ENCODE peak calls at places on chromosomes 2 and 18, in eight cellular contexts. One of them, this sample, is unnamed.
A peak's percentile ranks its signal among the peaks of the same experiment; 100 is the strongest.

GRCh38 chr2:226180485-226180884 is 619.1 kb downstream of the IRS1 start:
- DNase-seq in right cardiac atrium: no peak
- DNase-seq in neuronal stem cell: no peak
- DNase-seq in H1: no peak
- DNase-seq in upper lobe of right lung: no peak
- DNase-seq in endodermal cell: no peak
- DNase-seq in uterus: no peak
- DNase-seq in kidney: no peak
- DNase-seq in this sample: no peak

GRCh38 chr2:162369577-162369976 is 25.6 kb downstream of the GCA start:
- DNase-seq in upper lobe of right lung: no peak
- DNase-seq in uterus: no peak
- DNase-seq in right cardiac atrium: no peak
- DNase-seq in endodermal cell: no peak
- DNase-seq in kidney: no peak
- DNase-seq in neuronal stem cell: no peak
- DNase-seq in H1: no peak
- DNase-seq in this sample: no peak

GRCh38 chr18:59272971-59273935 is at the start of gene RAX:
- DNase-seq in endodermal cell: peak; percentile 96
- DNase-seq in kidney: peak; percentile 70
- DNase-seq in uterus: no peak
- DNase-seq in neuronal stem cell: peak; percentile 91
- DNase-seq in H1: peak; percentile 95
- DNase-seq in right cardiac atrium: no peak
- DNase-seq in upper lobe of right lung: no peak
- DNase-seq in this sample: no peak

GRCh38 chr2:44120428-44120827 is 48.2 kb upstream of the PPM1B start:
- DNase-seq in H1: no peak
- DNase-seq in endodermal cell: no peak
- DNase-seq in kidney: no peak
- DNase-seq in right cardiac atrium: no peak
- DNase-seq in upper lobe of right lung: no peak
- DNase-seq in uterus: no peak
- DNase-seq in neuronal stem cell: no peak
- DNase-seq in this sample: no peak

GRCh38 chr18:78912336-78912735 is 67.3 kb upstream of the SALL3 start:
- DNase-seq in right cardiac atrium: no peak
- DNase-seq in neuronal stem cell: no peak
- DNase-seq in H1: peak; percentile 27
- DNase-seq in uterus: no peak
- DNase-seq in upper lobe of right lung: peak; percentile 15
- DNase-seq in kidney: no peak
- DNase-seq in endodermal cell: peak; percentile 14
- DNase-seq in this sample: no peak

GRCh38 chr2:639703-640102 is 37.5 kb downstream of the TMEM18 start:
- DNase-seq in H1: peak; percentile 30
- DNase-seq in right cardiac atrium: no peak
- DNase-seq in neuronal stem cell: no peak
- DNase-seq in uterus: no peak
- DNase-seq in endodermal cell: no peak
- DNase-seq in upper lobe of right lung: no peak
- DNase-seq in kidney: no peak
- DNase-seq in this sample: no peak

GRCh38 chr2:20606198-20606597 is 44.7 kb downstream of the HS1BP3 start:
- DNase-seq in kidney: no peak
- DNase-seq in upper lobe of right lung: no peak
- DNase-seq in uterus: no peak
- DNase-seq in endodermal cell: no peak
- DNase-seq in right cardiac atrium: no peak
- DNase-seq in H1: no peak
- DNase-seq in neuronal stem cell: no peak
- DNase-seq in this sample: no peak

GRCh38 chr18:3456686-3457069 is 6.7 kb downstream of the TGIF1 start:
- DNase-seq in upper lobe of right lung: no peak
- DNase-seq in H1: no peak
- DNase-seq in endodermal cell: no peak
- DNase-seq in right cardiac atrium: no peak
- DNase-seq in uterus: no peak
- DNase-seq in kidney: no peak
- DNase-seq in neuronal stem cell: no peak
- DNase-seq in this sample: no peak

GRCh38 chr2:187982668-187983067 is 309.0 kb upstream of the GULP1 start:
- DNase-seq in right cardiac atrium: no peak
- DNase-seq in uterus: no peak
- DNase-seq in neuronal stem cell: no peak
- DNase-seq in endodermal cell: no peak
- DNase-seq in H1: no peak
- DNase-seq in kidney: no peak
- DNase-seq in upper lobe of right lung: no peak
- DNase-seq in this sample: no peak

GRCh38 chr2:84946204-84947009 is 24.6 kb upstream of the KCMF1 start:
- DNase-seq in neuronal stem cell: no peak
- DNase-seq in right cardiac atrium: peak; percentile 44
- DNase-seq in endodermal cell: no peak
- DNase-seq in uterus: no peak
- DNase-seq in H1: no peak
- DNase-seq in upper lobe of right lung: no peak
- DNase-seq in kidney: peak; percentile 80
- DNase-seq in this sample: no peak

GRCh38 chr2:47310801-47311560 is 92.0 kb upstream of the MSH2 start:
- DNase-seq in upper lobe of right lung: no peak
- DNase-seq in endodermal cell: no peak
- DNase-seq in kidney: no peak
- DNase-seq in right cardiac atrium: peak; percentile 72
- DNase-seq in uterus: no peak
- DNase-seq in neuronal stem cell: no peak
- DNase-seq in H1: no peak
- DNase-seq in this sample: no peak

GRCh38 chr2:218962859-218963492 is 3.5 kb downstream of the CDK5R2 start:
- DNase-seq in endodermal cell: peak; percentile 99
- DNase-seq in right cardiac atrium: peak; percentile 89
- DNase-seq in H1: peak; percentile 99
- DNase-seq in uterus: peak; percentile 53
- DNase-seq in kidney: peak; percentile 91
- DNase-seq in neuronal stem cell: peak; percentile 94
- DNase-seq in upper lobe of right lung: peak; percentile 79
- DNase-seq in this sample: no peak

GRCh38 chr2:196925768-196926561 is 542 bp downstream of the PGAP1 start:
- DNase-seq in uterus: peak; percentile 24
- DNase-seq in kidney: peak; percentile 70
- DNase-seq in H1: peak; percentile 64
- DNase-seq in endodermal cell: peak; percentile 82
- DNase-seq in upper lobe of right lung: peak; percentile 66
- DNase-seq in right cardiac atrium: peak; percentile 51
- DNase-seq in neuronal stem cell: peak; percentile 36
- DNase-seq in this sample: no peak

GRCh38 chr18:46213295-46213694 is 109.1 kb downstream of the HAUS1 start:
- DNase-seq in H1: no peak
- DNase-seq in upper lobe of right lung: no peak
- DNase-seq in right cardiac atrium: no peak
- DNase-seq in uterus: no peak
- DNase-seq in neuronal stem cell: no peak
- DNase-seq in kidney: no peak
- DNase-seq in endodermal cell: no peak
- DNase-seq in this sample: no peak

GRCh38 chr2:203682688-203683130 is 23.7 kb upstream of the CD28 start:
- DNase-seq in upper lobe of right lung: no peak
- DNase-seq in right cardiac atrium: no peak
- DNase-seq in endodermal cell: no peak
- DNase-seq in H1: no peak
- DNase-seq in uterus: no peak
- DNase-seq in kidney: no peak
- DNase-seq in neuronal stem cell: no peak
- DNase-seq in this sample: no peak

GRCh38 chr2:207117668-207118067 is 48.1 kb downstream of the KLF7 start:
- DNase-seq in uterus: no peak
- DNase-seq in neuronal stem cell: no peak
- DNase-seq in endodermal cell: no peak
- DNase-seq in right cardiac atrium: no peak
- DNase-seq in upper lobe of right lung: no peak
- DNase-seq in H1: no peak
- DNase-seq in kidney: no peak
- DNase-seq in this sample: no peak

GRCh38 chr18:10927980-10928605 is 221.3 kb downstream of the PIEZO2 start:
- DNase-seq in uterus: no peak
- DNase-seq in kidney: no peak
- DNase-seq in endodermal cell: no peak
- DNase-seq in upper lobe of right lung: no peak
- DNase-seq in right cardiac atrium: no peak
- DNase-seq in neuronal stem cell: no peak
- DNase-seq in H1: no peak
- DNase-seq in this sample: no peak

GRCh38 chr2:212451786-212452200 is 86.8 kb downstream of the ERBB4 start:
- DNase-seq in upper lobe of right lung: no peak
- DNase-seq in right cardiac atrium: no peak
- DNase-seq in uterus: no peak
- DNase-seq in neuronal stem cell: peak; percentile 12
- DNase-seq in endodermal cell: no peak
- DNase-seq in H1: no peak
- DNase-seq in kidney: no peak
- DNase-seq in this sample: no peak

GRCh38 chr18:79738041-79738461 is 58.4 kb downstream of the CTDP1 start:
- DNase-seq in H1: no peak
- DNase-seq in upper lobe of right lung: peak; percentile 57
- DNase-seq in kidney: peak; percentile 45
- DNase-seq in uterus: no peak
- DNase-seq in neuronal stem cell: no peak
- DNase-seq in endodermal cell: no peak
- DNase-seq in right cardiac atrium: peak; percentile 33
- DNase-seq in this sample: no peak

GRCh38 chr2:159712194-159712928 is at the start of gene MARCHF7:
- DNase-seq in kidney: peak; percentile 98
- DNase-seq in H1: peak; percentile 99
- DNase-seq in neuronal stem cell: peak; percentile 96
- DNase-seq in upper lobe of right lung: peak; percentile 99
- DNase-seq in endodermal cell: peak; percentile 99
- DNase-seq in uterus: peak; percentile 95
- DNase-seq in right cardiac atrium: peak; percentile 99
- DNase-seq in this sample: peak; percentile 83
- H3K4me1 ChIP-seq in kidney: peaks cover 14% of the 10 kb centered on the region
- H3K4me1 ChIP-seq in H1: no peaks in the 10 kb centered on the region
- H3K4me1 ChIP-seq in neuronal stem cell: peaks cover 5% of the 10 kb centered on the region
- H3K4me1 ChIP-seq in upper lobe of right lung: peaks cover 51% of the 10 kb centered on the region
- H3K4me1 ChIP-seq in endodermal cell: peaks cover 12% of the 10 kb centered on the region
- H3K4me1 ChIP-seq in uterus: peaks cover 6% of the 10 kb centered on the region
- H3K4me1 ChIP-seq in right cardiac atrium: peaks cover 9% of the 10 kb centered on the region
- H3K4me1 ChIP-seq in this sample: no peaks in the 10 kb centered on the region

GRCh38 chr2:71465961-71466300 is 12.6 kb downstream of the DYSF start:
- DNase-seq in uterus: no peak
- DNase-seq in endodermal cell: no peak
- DNase-seq in right cardiac atrium: no peak
- DNase-seq in H1: no peak
- DNase-seq in upper lobe of right lung: no peak
- DNase-seq in neuronal stem cell: no peak
- DNase-seq in kidney: no peak
- DNase-seq in this sample: no peak
- H3K4me3 ChIP-seq in uterus: peak overlapping the region; percentile 36
- H3K4me3 ChIP-seq in endodermal cell: peak overlapping the region; percentile 82
- H3K4me3 ChIP-seq in right cardiac atrium: peak overlapping the region; percentile 63
- H3K4me3 ChIP-seq in H1: peak overlapping the region; percentile 35
- H3K4me3 ChIP-seq in upper lobe of right lung: peak overlapping the region; percentile 68
- H3K4me3 ChIP-seq in neuronal stem cell: peak overlapping the region; percentile 53
- H3K4me3 ChIP-seq in kidney: peak overlapping the region; percentile 80
- H3K4me3 ChIP-seq in this sample: peak overlapping the region; percentile 42

GRCh38 chr2:151999058-151999457 is 99.8 kb downstream of the CACNB4 start:
- DNase-seq in uterus: no peak
- DNase-seq in right cardiac atrium: peak; percentile 67
- DNase-seq in neuronal stem cell: peak; percentile 60
- DNase-seq in upper lobe of right lung: peak; percentile 65
- DNase-seq in H1: peak; percentile 79
- DNase-seq in kidney: no peak
- DNase-seq in endodermal cell: peak; percentile 86
- DNase-seq in this sample: no peak
- H3K4me1 ChIP-seq in uterus: no peaks in the 10 kb centered on the region
- H3K4me1 ChIP-seq in right cardiac atrium: no peaks in the 10 kb centered on the region
- H3K4me1 ChIP-seq in neuronal stem cell: no peaks in the 10 kb centered on the region
- H3K4me1 ChIP-seq in upper lobe of right lung: peaks cover 4% of the 10 kb centered on the region
- H3K4me1 ChIP-seq in H1: peaks cover 11% of the 10 kb centered on the region
- H3K4me1 ChIP-seq in kidney: peaks cover 7% of the 10 kb centered on the region
- H3K4me1 ChIP-seq in endodermal cell: no peaks in the 10 kb centered on the region
- H3K4me1 ChIP-seq in this sample: peaks cover 7% of the 10 kb centered on the region

GRCh38 chr2:232871835-232872736 is 2.0 kb downstream of the SNORC start:
- DNase-seq in upper lobe of right lung: peak; percentile 48
- DNase-seq in endodermal cell: no peak
- DNase-seq in H1: no peak
- DNase-seq in uterus: no peak
- DNase-seq in right cardiac atrium: no peak
- DNase-seq in kidney: peak; percentile 74
- DNase-seq in neuronal stem cell: no peak
- DNase-seq in this sample: no peak

GRCh38 chr2:232870766-232871371 is 805 bp downstream of the SNORC start:
- DNase-seq in H1: no peak
- DNase-seq in upper lobe of right lung: peak; percentile 50
- DNase-seq in kidney: no peak
- DNase-seq in uterus: no peak
- DNase-seq in right cardiac atrium: no peak
- DNase-seq in neuronal stem cell: no peak
- DNase-seq in endodermal cell: no peak
- DNase-seq in this sample: no peak

GRCh38 chr2:232871418-232871834 is 1.4 kb downstream of the SNORC start:
- DNase-seq in upper lobe of right lung: no peak
- DNase-seq in neuronal stem cell: no peak
- DNase-seq in endodermal cell: peak; percentile 39
- DNase-seq in H1: no peak
- DNase-seq in uterus: no peak
- DNase-seq in kidney: no peak
- DNase-seq in right cardiac atrium: no peak
- DNase-seq in this sample: no peak

GRCh38 chr2:232869138-232870001 is 694 bp upstream of the SNORC start:
- DNase-seq in right cardiac atrium: no peak
- DNase-seq in neuronal stem cell: no peak
- DNase-seq in endodermal cell: peak; percentile 78
- DNase-seq in H1: peak; percentile 50
- DNase-seq in upper lobe of right lung: no peak
- DNase-seq in kidney: no peak
- DNase-seq in uterus: no peak
- DNase-seq in this sample: no peak

DNA sequence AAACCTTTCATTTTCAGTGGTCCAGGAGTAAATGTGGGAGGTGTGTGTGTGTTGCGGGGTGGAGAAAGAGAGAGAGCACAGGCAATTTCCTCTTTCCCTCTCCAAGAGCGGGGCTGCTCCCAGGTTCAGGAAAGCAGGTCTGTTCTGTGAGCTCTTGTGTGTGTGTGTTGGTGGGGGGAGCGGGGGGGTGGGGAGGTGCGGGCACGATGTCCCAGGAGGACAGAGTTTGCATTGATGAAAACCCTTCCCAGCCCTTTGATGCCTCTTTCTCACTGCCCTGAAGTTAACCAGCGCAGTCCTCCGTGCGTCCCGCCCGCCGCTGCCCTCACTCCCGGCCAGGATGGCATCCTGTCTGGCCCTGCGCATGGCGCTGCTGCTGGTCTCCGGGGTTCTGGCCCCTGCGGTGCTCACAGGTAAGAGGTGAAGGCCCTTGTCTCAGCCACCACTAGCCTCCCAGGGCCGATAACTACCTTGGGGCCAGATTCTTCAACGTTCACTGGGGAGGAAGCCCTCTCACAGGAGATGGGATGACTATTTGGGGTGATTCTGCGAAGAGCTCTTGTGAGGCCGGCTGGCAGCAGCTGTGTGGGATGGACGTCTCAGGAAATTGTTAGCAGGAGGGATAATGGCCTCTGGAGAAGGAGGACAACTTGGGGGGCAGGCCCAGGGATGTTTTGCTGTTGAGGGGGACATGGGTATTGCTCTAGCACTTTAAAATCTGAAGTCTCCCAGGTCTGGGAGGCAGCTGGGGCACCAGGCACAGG is at the start of gene SNORC:
- DNase-seq in upper lobe of right lung: peak; percentile 40
- DNase-seq in H1: peak; percentile 43
- DNase-seq in kidney: no peak
- DNase-seq in neuronal stem cell: no peak
- DNase-seq in uterus: no peak
- DNase-seq in endodermal cell: peak; percentile 30
- DNase-seq in right cardiac atrium: no peak
- DNase-seq in this sample: no peak
- H3K4me3 ChIP-seq in upper lobe of right lung: no peak within 1 kb of the TSS
- H3K4me3 ChIP-seq in H1: no peak within 1 kb of the TSS
- H3K4me3 ChIP-seq in kidney: no peak within 1 kb of the TSS
- H3K4me3 ChIP-seq in neuronal stem cell: no peak within 1 kb of the TSS
- H3K4me3 ChIP-seq in uterus: no peak within 1 kb of the TSS
- H3K4me3 ChIP-seq in endodermal cell: no peak within 1 kb of the TSS
- H3K4me3 ChIP-seq in right cardiac atrium: no peak within 1 kb of the TSS
- H3K4me3 ChIP-seq in this sample: no peak within 1 kb of the TSS